ENCODE peak calls at places on chromosomes 1 and 21, in eight cellular contexts. A is aorta, M is left ventricle myocardium inferior, V is GM06990, G is suprapubic skin, L is HCT116, Q is cardiac fibroblast, D is AG09309. S is an unnamed sample.

GRCh38 chr1:91243171-91243570 is 161.5 kb downstream of the HFM1 start:
- DNase-seq in Q (no peak), V (no peak), M (no peak), A (no peak), L (no peak), G (no peak), D (no peak), S (no peak)

GRCh38 chr1:162854245-162854860 is 6.6 kb downstream of the CCDC190 start:
- DNase-seq in L (peak; percentile 77), A (peak; percentile 82), V (no peak), Q (peak; percentile 86), M (peak; percentile 24), G (no peak), D (peak; percentile 28), S (peak; percentile 85)

GRCh38 chr1:24744911-24745710 is at the start of gene CLIC4:
- DNase-seq in L (peak; percentile 94), A (peak; percentile 100), M (peak; percentile 100), G (peak; percentile 99), V (peak; percentile 100), D (peak; percentile 96), Q (peak; percentile 100), S (peak; percentile 99)

GRCh38 chr1:1628656-1629429 is 3.1 kb upstream of the MMP23B start:
- DNase-seq in D (no peak), G (no peak), A (peak; percentile 73), L (peak; percentile 71), V (peak; percentile 40), Q (no peak), M (no peak), S (no peak)

GRCh38 chr1:91844862-91845528 is 41.0 kb downstream of the TGFBR3 start:
- DNase-seq in A (no peak), G (no peak), Q (peak; percentile 97), L (no peak), M (peak; percentile 48), V (no peak), D (peak; percentile 98), S (no peak)

GRCh38 chr1:76477131-76477530 is 390.1 kb upstream of the ST6GALNAC5 start:
- DNase-seq in L (no peak), G (no peak), Q (no peak), A (no peak), V (no peak), M (no peak), D (no peak), S (no peak)

GRCh38 chr1:87226341-87226760 is 102.3 kb upstream of the LMO4 start:
- DNase-seq in V (no peak), L (no peak), A (peak; percentile 92), G (no peak), D (peak; percentile 97), M (peak; percentile 60), Q (peak; percentile 98), S (no peak)

GRCh38 chr1:155241069-155241679 is 14.1 kb downstream of the ENTREP3 start:
- DNase-seq in M (peak; percentile 41), Q (peak; percentile 84), V (no peak), A (no peak), G (peak; percentile 90), L (peak; percentile 67), D (no peak), S (peak; percentile 89)

GRCh38 chr1:111778541-111779051 is 22.9 kb downstream of the DDX20 start:
- DNase-seq in G (no peak), D (peak; percentile 0), Q (peak; percentile 45), A (no peak), L (no peak), V (no peak), M (no peak), S (no peak)

GRCh38 chr1:4634156-4634792 is 20.1 kb upstream of the AJAP1 start:
- DNase-seq in G (no peak), L (no peak), Q (no peak), A (no peak), V (no peak), M (no peak), D (no peak), S (no peak)

GRCh38 chr21:42149656-42150457 is 69.1 kb upstream of the ABCG1 start:
- DNase-seq in L (no peak), A (no peak), V (no peak), M (no peak), G (peak; percentile 62), D (no peak), Q (no peak), S (no peak)
- H3K4me3 ChIP-seq in L (no peak overlapping the region), A (no peak overlapping the region), V (no peak overlapping the region), M (no peak overlapping the region), G (no peak overlapping the region), D (no peak overlapping the region), Q (no peak overlapping the region), S (no peak overlapping the region)

DNA sequence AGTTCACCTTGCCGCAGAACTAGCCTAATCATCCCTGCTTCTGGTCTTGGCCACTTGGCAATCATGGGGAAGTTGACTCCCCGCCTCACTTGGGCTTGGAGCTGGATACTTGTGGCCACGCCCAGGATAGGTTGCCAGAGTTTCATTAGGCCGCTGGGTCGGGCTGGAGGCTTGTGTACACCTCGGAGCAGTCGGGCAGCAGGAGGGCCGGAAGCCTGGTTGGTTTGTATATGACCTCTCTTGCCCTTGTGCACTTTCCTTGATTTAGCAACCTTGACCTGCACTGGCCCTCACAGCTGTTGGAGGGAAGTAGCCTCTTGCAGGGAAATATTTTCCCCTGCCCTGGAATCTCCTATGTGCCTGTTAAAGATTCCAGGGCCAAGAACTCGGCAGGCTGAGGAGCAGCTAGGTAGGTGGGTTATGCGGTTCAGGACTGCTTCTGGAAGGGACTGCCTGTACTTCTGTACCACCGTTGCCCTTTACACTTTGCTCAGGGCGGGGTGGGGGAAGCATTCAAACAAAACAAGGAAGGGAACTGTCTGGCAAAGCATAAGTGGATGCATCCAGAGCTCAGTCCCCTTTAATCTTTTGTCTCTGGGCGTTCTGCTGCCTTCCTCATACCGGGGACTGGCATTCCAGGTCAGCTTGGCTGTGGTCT is 83.5 kb downstream of the UCK2 start:
- DNase-seq in G (peak; percentile 89), L (no peak), D (no peak), Q (no peak), M (peak; percentile 36), A (peak; percentile 79), V (no peak), S (no peak)
- H3K4me3 ChIP-seq in G (peak overlapping the region; percentile 0), L (no peak overlapping the region), D (no peak overlapping the region), Q (no peak overlapping the region), M (no peak overlapping the region), A (no peak overlapping the region), V (no peak overlapping the region), S (no peak overlapping the region)

GRCh38 chr1:184945678-184946412 is 28.5 kb downstream of the NIBAN1 start:
- DNase-seq in L (no peak), M (no peak), A (no peak), D (peak; percentile 29), V (peak; percentile 35), G (no peak), Q (peak; percentile 76), S (peak; percentile 39)
- H3K4me3 ChIP-seq in L (no peak overlapping the region), M (peak overlapping the region; percentile 3), A (no peak overlapping the region), D (no peak overlapping the region), V (no peak overlapping the region), G (no peak overlapping the region), Q (no peak overlapping the region), S (peak overlapping the region; percentile 9)

GRCh38 chr1:197911857-197912696 is 5.1 kb upstream of the LHX9 start:
- DNase-seq in Q (no peak), G (no peak), M (no peak), D (no peak), A (no peak), L (no peak), V (no peak), S (no peak)

GRCh38 chr1:197912739-197913494 is 4.3 kb upstream of the LHX9 start:
- DNase-seq in G (no peak), D (no peak), M (no peak), V (no peak), Q (no peak), A (no peak), L (no peak), S (no peak)

GRCh38 chr1:197910120-197911110 is 6.8 kb upstream of the LHX9 start:
- DNase-seq in D (no peak), Q (no peak), L (no peak), M (no peak), G (no peak), V (no peak), A (no peak), S (no peak)

GRCh38 chr1:197909346-197909745 is 6.9 kb downstream of the C1orf53 start:
- DNase-seq in V (no peak), Q (no peak), G (no peak), D (no peak), M (no peak), A (no peak), L (no peak), S (no peak)

GRCh38 chr1:197911172-197911856 is 5.9 kb upstream of the LHX9 start:
- DNase-seq in G (no peak), Q (no peak), M (no peak), V (no peak), L (no peak), A (no peak), D (no peak), S (no peak)
- H3K4me3 ChIP-seq in G (peak overlapping the region; percentile 1), Q (no peak overlapping the region), M (peak overlapping the region; percentile 48), V (no peak overlapping the region), L (no peak overlapping the region), A (no peak overlapping the region), D (peak overlapping the region; percentile 34), S (peak overlapping the region; percentile 48)

GRCh38 chr1:61687901-61688300 is 37.0 kb downstream of the TM2D1 start:
- DNase-seq in M (no peak), G (no peak), A (no peak), L (no peak), D (no peak), V (no peak), Q (no peak), S (no peak)

DNA sequence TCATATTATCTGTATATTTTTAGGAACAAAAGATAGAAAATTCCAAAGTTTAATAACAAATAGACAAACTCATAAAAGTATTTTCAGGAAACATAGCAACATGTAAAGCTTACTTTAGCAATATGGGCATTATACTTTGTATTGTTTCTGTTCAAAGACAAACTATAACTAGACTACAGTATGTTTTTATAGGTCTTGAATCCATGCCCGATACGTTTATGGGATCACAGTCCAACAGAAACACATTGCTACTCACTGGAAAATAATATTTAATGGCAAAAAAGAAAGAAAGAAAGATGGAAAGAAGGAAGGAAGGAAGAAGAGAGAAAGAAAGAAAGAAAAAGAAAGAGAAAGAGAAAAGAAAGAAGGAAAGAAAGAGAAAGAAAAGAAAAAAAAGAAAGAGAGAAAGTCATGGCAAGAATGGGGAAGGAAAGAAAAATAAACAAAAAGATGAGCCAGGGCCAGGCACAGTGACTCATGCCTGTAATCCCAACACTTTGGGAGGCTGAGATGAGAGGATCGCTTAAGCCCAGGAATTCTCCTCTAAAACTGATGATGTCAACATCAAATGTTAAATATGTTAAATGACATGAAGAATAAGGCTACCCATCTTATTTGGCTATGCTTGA is 32.7 kb downstream of the TM2D1 start:
- DNase-seq in L (no peak), M (no peak), D (no peak), G (no peak), A (no peak), Q (peak; percentile 22), V (no peak), S (no peak)
- H3K4me3 ChIP-seq in L (no peak overlapping the region), M (no peak overlapping the region), D (no peak overlapping the region), G (no peak overlapping the region), A (no peak overlapping the region), Q (no peak overlapping the region), V (no peak overlapping the region), S (no peak overlapping the region)